ENCODE peak calls at places on chromosomes 6 and 20, in four cellular contexts. P is B cell, M is upper lobe of right lung, W is heart right ventricle. U is an unnamed sample.

GRCh38 chr6:138862491-138862890 is 66.6 kb downstream of the ECT2L start:
- DNase-seq in P (no peak), M (no peak), W (no peak), U (no peak)

GRCh38 chr6:46555129-46555528 is 63.9 kb upstream of the RCAN2 start:
- DNase-seq in P (no peak), M (no peak), W (no peak), U (no peak)

GRCh38 chr6:133609404-133610270 is 279.3 kb upstream of the TCF21 start:
- DNase-seq in P (no peak), M (no peak), W (no peak), U (no peak)

GRCh38 chr20:35171753-35172433 is at the start of gene PROCR:
- DNase-seq in P (no peak), M (peak), W (peak), U (peak)

GRCh38 chr20:59813948-59814834 is 119.2 kb downstream of the SYCP2 start:
- DNase-seq in P (no peak), M (no peak), W (no peak), U (no peak)

GRCh38 chr6:129590408-129591022 is 119.5 kb downstream of the ARHGAP18 start:
- DNase-seq in P (no peak), M (no peak), W (no peak), U (no peak)

GRCh38 chr6:123458218-123458617 is 178.5 kb downstream of the TRDN start:
- DNase-seq in P (no peak), M (no peak), W (no peak), U (no peak)

GRCh38 chr6:129766959-129767728 is 57.2 kb upstream of the ARHGAP18 start:
- DNase-seq in P (peak), M (peak), W (no peak), U (peak)

GRCh38 chr6:8556370-8557018 is 121.1 kb upstream of the SLC35B3 start:
- DNase-seq in P (no peak), M (no peak), W (no peak), U (no peak)

GRCh38 chr6:36724514-36725385 is 27.1 kb downstream of the RAB44 start:
- DNase-seq in P (peak), M (peak), W (peak), U (peak)

GRCh38 chr20:32484221-32485125 is 100.7 kb downstream of the NOL4L start:
- DNase-seq in P (no peak), M (no peak), W (no peak), U (peak)

GRCh38 chr6:108321253-108321740 is 26.4 kb downstream of the AFG1L start:
- DNase-seq in P (no peak), M (no peak), W (no peak), U (no peak)

GRCh38 chr6:4271761-4272505 is 136.6 kb upstream of the ECI2 start:
- DNase-seq in P (no peak), M (no peak), W (no peak), U (no peak)

GRCh38 chr20:64223526-64224067 is 32.0 kb upstream of the PCMTD2 start:
- DNase-seq in P (no peak), M (no peak), W (peak), U (no peak)
- TF ChIP-seq CTCF in P (no peak), M (no peak), W (peak), U (no peak)

DNA sequence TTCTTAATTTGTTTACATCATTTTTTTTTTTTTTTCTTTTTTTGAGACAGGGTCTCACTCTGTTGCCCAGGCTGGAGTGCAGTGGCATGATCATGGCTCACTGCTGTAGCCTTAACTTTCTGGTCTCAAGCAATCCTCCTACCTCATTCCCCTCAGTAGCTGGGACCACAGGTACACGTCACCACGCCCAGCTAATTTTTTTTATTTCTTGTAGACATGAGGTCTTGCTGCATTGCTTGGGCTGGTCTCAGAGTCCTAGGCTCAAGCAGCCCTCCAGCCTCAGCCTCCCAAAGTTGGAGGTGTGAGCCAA is 30.3 kb downstream of the RPF2 start:
- DNase-seq in P (no peak), M (no peak), W (no peak), U (no peak)
- TF ChIP-seq CTCF in P (no peak), M (no peak), W (no peak), U (no peak)

DNA sequence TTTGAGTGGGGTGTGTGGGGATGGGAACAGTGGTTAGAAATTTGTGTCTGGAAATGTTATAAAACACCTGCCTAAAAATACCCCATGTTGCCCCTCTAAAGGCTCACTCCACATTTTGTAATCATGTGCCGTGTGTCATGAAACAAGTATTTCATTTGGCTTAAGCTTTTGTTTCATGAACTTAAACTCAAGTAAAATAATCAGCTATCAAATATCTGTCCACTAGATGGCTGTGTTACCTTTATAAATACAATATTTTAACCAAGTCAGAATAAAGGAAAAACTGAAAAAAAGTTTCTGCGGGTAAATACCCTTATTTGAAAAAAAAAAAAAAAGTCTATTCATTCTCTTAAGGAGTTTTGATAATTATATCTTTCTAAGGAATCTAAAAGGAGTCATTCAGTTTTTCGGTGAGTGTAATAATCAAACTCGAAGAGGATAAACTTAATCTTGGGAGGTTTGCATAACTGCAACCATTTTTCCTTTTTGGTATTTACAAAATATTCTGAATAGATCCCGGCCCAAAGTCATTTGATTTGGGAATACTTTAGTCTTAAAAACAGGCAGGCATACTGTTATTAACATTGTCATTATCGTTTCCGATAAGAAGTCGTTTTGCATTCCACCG is 29.9 kb upstream of the MTRF1L start:
- DNase-seq in P (no peak), M (no peak), W (no peak), U (peak)
- TF ChIP-seq CTCF in P (no peak), M (peak), W (peak), U (no peak)

GRCh38 chr6:79697430-79697829 is 66.3 kb downstream of the SH3BGRL2 start:
- DNase-seq in P (no peak), M (no peak), W (no peak), U (no peak)

GRCh38 chr6:79699606-79700005 is 68.5 kb downstream of the SH3BGRL2 start:
- DNase-seq in P (no peak), M (no peak), W (no peak), U (no peak)

GRCh38 chr6:79694156-79694555 is 63.0 kb downstream of the SH3BGRL2 start:
- DNase-seq in P (no peak), M (no peak), W (no peak), U (no peak)

GRCh38 chr6:79694623-79695311 is 63.6 kb downstream of the SH3BGRL2 start:
- DNase-seq in P (no peak), M (no peak), W (no peak), U (no peak)
- TF ChIP-seq CTCF in P (no peak), M (no peak), W (no peak), U (no peak)

GRCh38 chr20:51380401-51381385 is 161.8 kb downstream of the NFATC2 start:
- DNase-seq in P (peak), M (peak), W (no peak), U (no peak)

GRCh38 chr20:51377132-51377531 is 165.4 kb downstream of the NFATC2 start:
- DNase-seq in P (no peak), M (peak), W (no peak), U (no peak)

GRCh38 chr20:51376121-51376520 is 166.4 kb downstream of the NFATC2 start:
- DNase-seq in P (no peak), M (no peak), W (no peak), U (no peak)

GRCh38 chr20:51379601-51380341 is 162.7 kb downstream of the NFATC2 start:
- DNase-seq in P (no peak), M (peak), W (no peak), U (no peak)

DNA sequence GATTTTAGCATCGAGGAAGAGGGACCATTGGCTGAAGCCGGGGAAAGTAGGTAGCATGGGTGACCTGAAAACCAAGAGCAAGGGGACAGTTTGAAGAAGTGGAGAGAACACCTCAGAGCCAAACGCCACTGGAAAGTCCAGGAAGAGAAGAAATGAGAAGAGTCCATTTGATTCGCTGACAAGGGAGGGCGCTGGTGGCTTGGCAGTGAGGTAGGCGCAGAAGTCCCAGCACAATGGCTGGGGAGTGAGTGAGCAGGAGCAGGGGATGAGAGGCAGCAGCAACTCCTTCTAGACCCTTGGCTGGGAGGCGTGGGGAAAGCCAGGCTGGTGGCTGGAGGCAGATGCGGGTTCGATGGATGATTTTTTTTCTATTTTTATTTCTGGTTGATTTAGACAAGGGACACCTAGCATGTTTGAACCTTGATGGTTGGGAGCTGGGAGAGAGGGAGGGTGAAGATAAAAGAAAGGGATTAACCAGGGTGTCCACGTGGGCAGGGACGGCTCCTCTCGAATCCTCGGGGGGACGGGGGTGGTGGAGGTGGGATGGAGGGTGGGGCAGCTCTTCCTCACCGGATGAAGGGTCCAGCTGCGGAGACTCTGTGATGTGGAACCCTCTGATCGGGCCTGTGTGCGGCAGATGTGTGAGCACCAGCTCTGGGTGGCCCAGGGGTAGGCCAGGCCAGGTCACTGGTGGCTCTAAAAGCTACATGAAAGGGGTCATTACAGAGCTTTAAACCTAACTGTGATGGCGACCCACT is 164.2 kb downstream of the NFATC2 start:
- DNase-seq in P (no peak), M (peak), W (no peak), U (no peak)
- TF ChIP-seq CTCF in P (no peak), M (no peak), W (no peak), U (no peak)

GRCh38 chr6:158999669-159000403 is at the start of gene RSPH3:
- DNase-seq in P (peak), M (peak), W (peak), U (peak)
- TF ChIP-seq CTCF in P (no peak), M (peak), W (no peak), U (no peak)

GRCh38 chr20:52191436-52192295 is at the start of gene ZFP64:
- DNase-seq in P (peak), M (peak), W (peak), U (peak)
- TF ChIP-seq CTCF in P (peak), M (peak), W (peak), U (peak)

DNA sequence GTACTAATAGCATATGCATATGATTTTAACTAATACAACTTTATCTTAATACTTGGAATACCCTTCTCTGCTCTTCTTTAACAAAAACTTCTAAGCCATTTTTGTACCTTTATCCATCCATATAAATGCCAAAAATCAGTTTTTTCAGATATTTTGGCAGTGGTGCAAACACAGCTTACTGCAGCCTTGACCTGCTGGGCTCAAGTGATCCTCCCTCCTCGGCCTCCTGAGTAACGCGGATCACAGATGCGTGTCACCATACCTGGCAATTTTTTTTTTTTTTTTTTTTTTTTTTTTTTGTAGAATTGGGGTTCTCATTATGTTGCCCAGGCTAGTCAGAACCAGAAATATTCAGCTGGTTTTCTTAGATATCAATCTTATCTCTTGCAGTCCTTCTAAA is 54.1 kb upstream of the SMIM29 start:
- DNase-seq in P (no peak), M (no peak), W (no peak), U (no peak)
- TF ChIP-seq CTCF in P (no peak), M (no peak), W (no peak), U (no peak)